ENCODE peak calls at places on chromosomes 6 and 20, in five cellular contexts. One of them, this sample, is unnamed.

GRCh38 chr6:491233-491632 is 99.7 kb downstream of the IRF4 start:
- DNase-seq in NB4: no peak
- DNase-seq in upper lobe of left lung: no peak
- DNase-seq in Peyer's patch: peak; percentile 57
- DNase-seq in transverse colon: no peak
- DNase-seq in this sample: no peak

GRCh38 chr6:29791162-29791561 is 36.5 kb upstream of the HLA-G start:
- DNase-seq in NB4: no peak
- DNase-seq in upper lobe of left lung: no peak
- DNase-seq in Peyer's patch: no peak
- DNase-seq in transverse colon: no peak
- DNase-seq in this sample: no peak

GRCh38 chr6:79420054-79420453 is 117.2 kb downstream of the LCA5 start:
- DNase-seq in NB4: no peak
- DNase-seq in upper lobe of left lung: no peak
- DNase-seq in Peyer's patch: no peak
- DNase-seq in transverse colon: no peak
- DNase-seq in this sample: no peak

GRCh38 chr6:39530201-39530759 is 194.9 kb downstream of the KIF6 start:
- DNase-seq in NB4: peak; percentile 60
- DNase-seq in upper lobe of left lung: no peak
- DNase-seq in Peyer's patch: no peak
- DNase-seq in transverse colon: peak; percentile 12
- DNase-seq in this sample: peak; percentile 40

GRCh38 chr20:62049342-62050165 is 16.1 kb downstream of the TAF4 start:
- DNase-seq in NB4: no peak
- DNase-seq in upper lobe of left lung: peak; percentile 47
- DNase-seq in Peyer's patch: no peak
- DNase-seq in transverse colon: no peak
- DNase-seq in this sample: no peak

GRCh38 chr6:89966250-89966588 is 72.0 kb downstream of the GJA10 start:
- DNase-seq in NB4: no peak
- DNase-seq in upper lobe of left lung: no peak
- DNase-seq in Peyer's patch: no peak
- DNase-seq in transverse colon: no peak
- DNase-seq in this sample: no peak

GRCh38 chr20:24962510-24962909 is 13.4 kb downstream of the CST7 start:
- DNase-seq in NB4: no peak
- DNase-seq in upper lobe of left lung: no peak
- DNase-seq in Peyer's patch: no peak
- DNase-seq in transverse colon: no peak
- DNase-seq in this sample: no peak

GRCh38 chr20:44418069-44418905 is 57.4 kb upstream of the TTPAL start:
- DNase-seq in NB4: no peak
- DNase-seq in upper lobe of left lung: no peak
- DNase-seq in Peyer's patch: no peak
- DNase-seq in transverse colon: no peak
- DNase-seq in this sample: no peak

GRCh38 chr6:157763129-157763893 is 59.7 kb upstream of the SNX9 start:
- DNase-seq in NB4: no peak
- DNase-seq in upper lobe of left lung: peak; percentile 52
- DNase-seq in Peyer's patch: peak; percentile 42
- DNase-seq in transverse colon: peak; percentile 97
- DNase-seq in this sample: no peak

GRCh38 chr20:54176610-54177009 is 2.8 kb upstream of the CYP24A1 start:
- DNase-seq in NB4: no peak
- DNase-seq in upper lobe of left lung: no peak
- DNase-seq in Peyer's patch: no peak
- DNase-seq in transverse colon: no peak
- DNase-seq in this sample: no peak

GRCh38 chr20:56518999-56519398 is 5.5 kb upstream of the FAM209A start:
- DNase-seq in NB4: no peak
- DNase-seq in upper lobe of left lung: no peak
- DNase-seq in Peyer's patch: no peak
- DNase-seq in transverse colon: no peak
- DNase-seq in this sample: no peak

GRCh38 chr6:116139917-116140316 is 14.0 kb upstream of the COL10A1 start:
- DNase-seq in NB4: no peak
- DNase-seq in upper lobe of left lung: no peak
- DNase-seq in Peyer's patch: no peak
- DNase-seq in transverse colon: no peak
- DNase-seq in this sample: no peak

GRCh38 chr20:50456452-50457324 is 53.5 kb upstream of the PTPN1 start:
- DNase-seq in NB4: no peak
- DNase-seq in upper lobe of left lung: no peak
- DNase-seq in Peyer's patch: no peak
- DNase-seq in transverse colon: no peak
- DNase-seq in this sample: no peak

GRCh38 chr20:13200767-13201500 is 20.1 kb upstream of the ISM1 start:
- DNase-seq in NB4: no peak
- DNase-seq in upper lobe of left lung: no peak
- DNase-seq in Peyer's patch: no peak
- DNase-seq in transverse colon: no peak
- DNase-seq in this sample: no peak

GRCh38 chr6:145629478-145629877 is 105.8 kb downstream of the EPM2A start:
- DNase-seq in NB4: no peak
- DNase-seq in upper lobe of left lung: no peak
- DNase-seq in Peyer's patch: no peak
- DNase-seq in transverse colon: no peak
- DNase-seq in this sample: no peak

GRCh38 chr6:31945507-31946369 is at the start of gene CFB:
- DNase-seq in NB4: no peak
- DNase-seq in upper lobe of left lung: no peak
- DNase-seq in Peyer's patch: peak; percentile 36
- DNase-seq in transverse colon: peak; percentile 87
- DNase-seq in this sample: peak; percentile 75

GRCh38 chr6:120026791-120027190 is 677.2 kb upstream of the MAN1A1 start:
- DNase-seq in NB4: no peak
- DNase-seq in upper lobe of left lung: no peak
- DNase-seq in Peyer's patch: no peak
- DNase-seq in transverse colon: no peak
- DNase-seq in this sample: no peak

GRCh38 chr20:39822667-39823066 is 860.5 kb downstream of the DHX35 start:
- DNase-seq in NB4: no peak
- DNase-seq in upper lobe of left lung: no peak
- DNase-seq in Peyer's patch: no peak
- DNase-seq in transverse colon: no peak
- DNase-seq in this sample: no peak

GRCh38 chr20:60253471-60253870 is 295.2 kb downstream of the CDH26 start:
- DNase-seq in NB4: no peak
- DNase-seq in upper lobe of left lung: peak; percentile 51
- DNase-seq in Peyer's patch: no peak
- DNase-seq in transverse colon: no peak
- DNase-seq in this sample: no peak

GRCh38 chr6:122789862-122790739 is 1.0 kb downstream of the SMPDL3A start:
- DNase-seq in NB4: peak; percentile 36
- DNase-seq in upper lobe of left lung: no peak
- DNase-seq in Peyer's patch: no peak
- DNase-seq in transverse colon: no peak
- DNase-seq in this sample: peak; percentile 45

GRCh38 chr6:169985121-169986015 is 233.9 kb downstream of the ERMARD start:
- DNase-seq in NB4: no peak
- DNase-seq in upper lobe of left lung: peak; percentile 87
- DNase-seq in Peyer's patch: no peak
- DNase-seq in transverse colon: no peak
- DNase-seq in this sample: no peak

GRCh38 chr20:62590301-62591121 is 51.8 kb upstream of the SLCO4A1 start:
- DNase-seq in NB4: no peak
- DNase-seq in upper lobe of left lung: peak; percentile 63
- DNase-seq in Peyer's patch: no peak
- DNase-seq in transverse colon: no peak
- DNase-seq in this sample: no peak

GRCh38 chr6:156658186-156658585 is 119.0 kb upstream of the ARID1B start:
- DNase-seq in NB4: no peak
- DNase-seq in upper lobe of left lung: no peak
- DNase-seq in Peyer's patch: no peak
- DNase-seq in transverse colon: no peak
- DNase-seq in this sample: peak; percentile 23

GRCh38 chr20:57399587-57400261 is 8.5 kb downstream of the RBM38 start:
- DNase-seq in NB4: no peak
- DNase-seq in upper lobe of left lung: peak; percentile 64
- DNase-seq in Peyer's patch: peak; percentile 48
- DNase-seq in transverse colon: peak; percentile 55
- DNase-seq in this sample: no peak

GRCh38 chr20:46324960-46325703 is 16.8 kb upstream of the CDH22 start:
- DNase-seq in NB4: peak; percentile 67
- DNase-seq in upper lobe of left lung: no peak
- DNase-seq in Peyer's patch: no peak
- DNase-seq in transverse colon: no peak
- DNase-seq in this sample: peak; percentile 38

GRCh38 chr20:36472656-36473071 is 68.7 kb upstream of the MYL9 start:
- DNase-seq in NB4: no peak
- DNase-seq in upper lobe of left lung: no peak
- DNase-seq in Peyer's patch: peak; percentile 31
- DNase-seq in transverse colon: peak; percentile 82
- DNase-seq in this sample: no peak

GRCh38 chr6:75504902-75505233 is 11.3 kb upstream of the FILIP1 start:
- DNase-seq in NB4: no peak
- DNase-seq in upper lobe of left lung: no peak
- DNase-seq in Peyer's patch: no peak
- DNase-seq in transverse colon: no peak
- DNase-seq in this sample: peak; percentile 27

GRCh38 chr6:111872521-111873177 is 603 bp downstream of the FYN start:
- DNase-seq in NB4: peak; percentile 79
- DNase-seq in upper lobe of left lung: peak; percentile 89
- DNase-seq in Peyer's patch: peak; percentile 59
- DNase-seq in transverse colon: peak; percentile 34
- DNase-seq in this sample: peak; percentile 24

GRCh38 chr6:24584390-24584735 is 61.6 kb downstream of the KIAA0319 start:
- DNase-seq in NB4: no peak
- DNase-seq in upper lobe of left lung: no peak
- DNase-seq in Peyer's patch: no peak
- DNase-seq in transverse colon: no peak
- DNase-seq in this sample: no peak

GRCh38 chr6:102936959-102937358 is 1543.5 kb downstream of the GRIK2 start:
- DNase-seq in NB4: no peak
- DNase-seq in upper lobe of left lung: no peak
- DNase-seq in Peyer's patch: no peak
- DNase-seq in transverse colon: no peak
- DNase-seq in this sample: no peak

GRCh38 chr20:53748176-53748575 is 154.5 kb upstream of the ZNF217 start:
- DNase-seq in NB4: no peak
- DNase-seq in upper lobe of left lung: no peak
- DNase-seq in Peyer's patch: no peak
- DNase-seq in transverse colon: peak; percentile 31
- DNase-seq in this sample: no peak

GRCh38 chr20:35561268-35561667 is 19.4 kb downstream of the ERGIC3 start:
- DNase-seq in NB4: peak; percentile 75
- DNase-seq in upper lobe of left lung: no peak
- DNase-seq in Peyer's patch: peak; percentile 24
- DNase-seq in transverse colon: peak; percentile 39
- DNase-seq in this sample: no peak

GRCh38 chr6:4774715-4775590 is 1.3 kb upstream of the CDYL start:
- DNase-seq in NB4: peak; percentile 75
- DNase-seq in upper lobe of left lung: peak; percentile 31
- DNase-seq in Peyer's patch: peak; percentile 34
- DNase-seq in transverse colon: peak; percentile 44
- DNase-seq in this sample: peak; percentile 17

GRCh38 chr6:53717571-53717970 is 52.0 kb upstream of the KLHL31 start:
- DNase-seq in NB4: no peak
- DNase-seq in upper lobe of left lung: no peak
- DNase-seq in Peyer's patch: no peak
- DNase-seq in transverse colon: no peak
- DNase-seq in this sample: no peak

GRCh38 chr20:54063998-54064676 is 6.3 kb downstream of the BCAS1 start:
- DNase-seq in NB4: no peak
- DNase-seq in upper lobe of left lung: peak; percentile 19
- DNase-seq in Peyer's patch: no peak
- DNase-seq in transverse colon: no peak
- DNase-seq in this sample: no peak

GRCh38 chr20:1513801-1514200 is 22.6 kb upstream of the SIRPB2 start:
- DNase-seq in NB4: no peak
- DNase-seq in upper lobe of left lung: no peak
- DNase-seq in Peyer's patch: no peak
- DNase-seq in transverse colon: no peak
- DNase-seq in this sample: no peak
- H3K4me3 ChIP-seq in NB4: no peak overlapping the region
- H3K4me3 ChIP-seq in upper lobe of left lung: no peak overlapping the region
- H3K4me3 ChIP-seq in Peyer's patch: no peak overlapping the region
- H3K4me3 ChIP-seq in transverse colon: no peak overlapping the region
- H3K4me3 ChIP-seq in this sample: no peak overlapping the region

GRCh38 chr6:11381801-11382513 is 149.5 kb upstream of the NEDD9 start:
- DNase-seq in NB4: peak; percentile 20
- DNase-seq in upper lobe of left lung: no peak
- DNase-seq in Peyer's patch: peak; percentile 83
- DNase-seq in transverse colon: peak; percentile 62
- DNase-seq in this sample: no peak
- TF ChIP-seq POLR2A in NB4: no peak
- TF ChIP-seq POLR2A in upper lobe of left lung: peak; percentile 19
- TF ChIP-seq POLR2A in Peyer's patch: peak; percentile 42
- TF ChIP-seq POLR2A in transverse colon: peak; percentile 60
- TF ChIP-seq POLR2A in this sample: no peak

GRCh38 chr20:1206749-1207148 is 3.5 kb downstream of the C20orf202 start:
- DNase-seq in NB4: no peak
- DNase-seq in upper lobe of left lung: peak; percentile 74
- DNase-seq in Peyer's patch: no peak
- DNase-seq in transverse colon: no peak
- DNase-seq in this sample: no peak
- H3K4me3 ChIP-seq in NB4: no peak overlapping the region
- H3K4me3 ChIP-seq in upper lobe of left lung: no peak overlapping the region
- H3K4me3 ChIP-seq in Peyer's patch: no peak overlapping the region
- H3K4me3 ChIP-seq in transverse colon: no peak overlapping the region
- H3K4me3 ChIP-seq in this sample: no peak overlapping the region

GRCh38 chr20:8364734-8365078 is 232.6 kb downstream of the PLCB1 start:
- DNase-seq in NB4: no peak
- DNase-seq in upper lobe of left lung: no peak
- DNase-seq in Peyer's patch: no peak
- DNase-seq in transverse colon: no peak
- DNase-seq in this sample: no peak

GRCh38 chr20:8361779-8362178 is 229.7 kb downstream of the PLCB1 start:
- DNase-seq in NB4: no peak
- DNase-seq in upper lobe of left lung: no peak
- DNase-seq in Peyer's patch: no peak
- DNase-seq in transverse colon: no peak
- DNase-seq in this sample: no peak

GRCh38 chr20:8363970-8364733 is 232.1 kb downstream of the PLCB1 start:
- DNase-seq in NB4: no peak
- DNase-seq in upper lobe of left lung: no peak
- DNase-seq in Peyer's patch: no peak
- DNase-seq in transverse colon: no peak
- DNase-seq in this sample: no peak

GRCh38 chr20:8361008-8361652 is 229.1 kb downstream of the PLCB1 start:
- DNase-seq in NB4: peak; percentile 9
- DNase-seq in upper lobe of left lung: no peak
- DNase-seq in Peyer's patch: no peak
- DNase-seq in transverse colon: no peak
- DNase-seq in this sample: peak; percentile 7

GRCh38 chr20:8362457-8362856 is 230.4 kb downstream of the PLCB1 start:
- DNase-seq in NB4: peak; percentile 15
- DNase-seq in upper lobe of left lung: no peak
- DNase-seq in Peyer's patch: no peak
- DNase-seq in transverse colon: no peak
- DNase-seq in this sample: no peak
- TF ChIP-seq POLR2A in NB4: no peak
- TF ChIP-seq POLR2A in upper lobe of left lung: no peak
- TF ChIP-seq POLR2A in Peyer's patch: no peak
- TF ChIP-seq POLR2A in transverse colon: no peak
- TF ChIP-seq POLR2A in this sample: no peak

GRCh38 chr6:166488701-166489100 is 97.8 kb downstream of the RAMACL start:
- DNase-seq in NB4: no peak
- DNase-seq in upper lobe of left lung: no peak
- DNase-seq in Peyer's patch: no peak
- DNase-seq in transverse colon: no peak
- DNase-seq in this sample: no peak
- H3K4me3 ChIP-seq in NB4: no peak overlapping the region
- H3K4me3 ChIP-seq in upper lobe of left lung: no peak overlapping the region
- H3K4me3 ChIP-seq in Peyer's patch: no peak overlapping the region
- H3K4me3 ChIP-seq in transverse colon: no peak overlapping the region
- H3K4me3 ChIP-seq in this sample: no peak overlapping the region

This sample was measured in tibial nerve.